ENCODE peak calls at places on chromosomes 6 and 20, in five cellular contexts. Z, H, A, O and Q are unnamed samples. For H3K9me3, the result is how much of the 10 kb centered on the place peaks cover.

GRCh38 chr20:53656653-53657288 is 63.1 kb upstream of the ZNF217 start:
- DNase-seq in Z (no peak), H (peak), A (no peak), O (no peak), Q (no peak)

GRCh38 chr20:54665812-54666211 is 190.4 kb downstream of the DOK5 start:
- DNase-seq in Z (no peak), H (no peak), A (no peak), O (no peak), Q (no peak)

GRCh38 chr6:7905416-7905815 is 5.2 kb downstream of the TXNDC5 start:
- DNase-seq in Z (no peak), H (peak), A (no peak), O (no peak), Q (no peak)

GRCh38 chr20:52494244-52494643 is 302.7 kb upstream of the ZFP64 start:
- DNase-seq in Z (peak), H (peak), A (peak), O (no peak), Q (no peak)

GRCh38 chr6:159821726-159822125 is 21.6 kb downstream of the PNLDC1 start:
- DNase-seq in Z (no peak), H (no peak), A (no peak), O (no peak), Q (no peak)

GRCh38 chr20:61725966-61726365 is 339.7 kb downstream of the TAF4 start:
- DNase-seq in Z (no peak), H (no peak), A (no peak), O (no peak), Q (peak)

GRCh38 chr20:43942661-43943285 is 28.1 kb downstream of the TOX2 start:
- DNase-seq in Z (no peak), H (peak), A (no peak), O (no peak), Q (no peak)

GRCh38 chr6:25637211-25637610 is 14.8 kb upstream of the SCGN start:
- DNase-seq in Z (no peak), H (peak), A (no peak), O (no peak), Q (no peak)

GRCh38 chr6:142500265-142500786 is 198.5 kb downstream of the ADGRG6 start:
- DNase-seq in Z (no peak), H (peak), A (no peak), O (no peak), Q (no peak)

GRCh38 chr6:161198176-161198575 is 75.7 kb downstream of the AGPAT4 start:
- DNase-seq in Z (no peak), H (peak), A (no peak), O (no peak), Q (no peak)

DNA sequence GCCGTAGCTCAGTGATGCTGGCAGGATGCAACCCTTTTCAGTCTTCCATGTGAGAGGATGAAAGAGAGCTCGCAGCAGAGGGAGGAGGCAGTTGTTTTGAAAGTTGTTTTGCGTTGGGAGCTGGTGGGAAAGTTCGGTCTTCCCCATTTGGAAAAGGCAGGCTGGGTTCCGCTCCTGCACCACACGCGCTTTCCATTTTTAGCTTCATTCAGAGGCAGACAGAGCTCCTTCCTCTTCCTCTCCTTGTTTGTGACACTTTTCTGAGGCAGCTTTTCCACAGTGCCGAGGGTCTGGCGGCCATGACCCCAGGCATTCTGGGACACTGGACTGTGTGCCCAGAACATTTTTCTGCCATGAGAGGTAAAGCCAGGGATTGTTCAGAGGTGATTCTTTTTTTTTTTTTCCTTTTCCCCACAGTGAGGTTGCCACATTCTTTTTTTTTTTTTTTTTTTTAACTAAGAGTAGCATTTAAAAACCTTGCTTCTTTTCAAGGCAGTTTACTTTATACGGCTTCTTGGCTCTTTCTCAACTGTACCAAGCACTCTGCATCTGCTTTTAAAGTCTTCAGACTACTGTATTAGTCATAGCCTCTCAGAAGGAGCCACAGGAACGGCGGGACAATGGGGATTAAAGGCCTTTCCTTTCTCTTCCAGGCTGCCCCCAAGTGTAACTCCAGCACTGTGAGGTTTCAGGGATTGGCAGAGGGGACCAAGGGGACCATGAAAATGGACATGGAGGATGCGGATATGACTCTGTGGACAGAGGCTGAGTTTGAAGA is 1.6 kb downstream of the PRDM1 start:
- DNase-seq in Z (no peak), H (peak), A (no peak), O (peak), Q (no peak)
- H3K4me3 ChIP-seq in Z (no peak), H (peak), A (peak), O (peak), Q (peak)

GRCh38 chr6:130218136-130218535 is 4.6 kb downstream of the SAMD3 start:
- DNase-seq in Z (no peak), H (no peak), A (no peak), O (no peak), Q (no peak)

GRCh38 chr6:130223508-130223907 is 757 bp upstream of the SAMD3 start:
- DNase-seq in Z (no peak), H (no peak), A (no peak), O (no peak), Q (no peak)

GRCh38 chr6:130222775-130223174 is at the start of gene SAMD3:
- DNase-seq in Z (no peak), H (no peak), A (no peak), O (no peak), Q (no peak)
- H3K27ac ChIP-seq in Z (no peak), H (no peak), A (no peak), O (no peak), Q (no peak)

DNA sequence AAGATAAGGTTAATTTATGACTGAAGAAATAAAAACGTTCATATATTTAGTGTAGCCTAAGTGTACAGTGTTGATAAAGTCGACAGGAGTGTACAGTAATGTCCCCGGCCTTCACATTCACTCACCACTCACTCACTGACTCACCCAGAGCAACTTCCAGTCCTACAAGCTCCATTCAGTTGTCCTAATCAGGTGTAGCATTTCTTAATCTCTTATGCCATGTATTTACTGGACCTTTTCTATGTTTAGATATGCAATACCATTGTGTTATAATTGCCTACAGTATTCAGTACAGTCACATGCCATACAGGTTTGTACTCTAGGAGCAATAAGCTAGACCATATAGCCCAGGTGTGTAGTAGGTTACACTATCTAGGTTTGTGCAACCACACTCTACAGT is 610.2 kb upstream of the NOX3 start:
- DNase-seq in Z (no peak), H (no peak), A (no peak), O (no peak), Q (no peak)
- H3K9me3 ChIP-seq in Z (under half), H (under half), A (under half), O (under half), Q (under half)

DNA sequence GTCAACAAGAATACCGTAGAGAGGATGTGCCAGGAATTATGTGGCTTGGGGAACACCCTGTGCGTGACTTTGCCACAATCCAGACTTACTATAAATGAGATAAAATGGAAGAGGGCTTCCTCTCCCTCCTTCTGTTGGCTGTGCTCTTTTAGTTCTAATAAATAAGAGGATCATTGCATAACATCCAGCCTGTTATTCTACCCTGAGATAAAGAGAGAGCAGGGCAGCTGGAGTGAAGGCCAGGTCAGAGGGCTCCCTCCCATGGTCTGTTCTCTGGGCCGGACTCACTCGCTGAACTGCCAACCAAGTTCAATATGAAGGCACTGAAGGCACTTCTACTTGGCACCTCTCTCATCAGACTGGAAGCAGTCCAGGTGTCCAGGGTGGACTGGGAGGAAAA is 91.7 kb downstream of the MTFR2 start:
- DNase-seq in Z (peak), H (peak), A (peak), O (peak), Q (peak)
- H3K4me3 ChIP-seq in Z (no peak), H (no peak), A (no peak), O (no peak), Q (no peak)